ENCODE peak calls at places on chromosomes 16 and 17, in ten cellular contexts. One of them, this sample, is unnamed.

GRCh38 chr16:70577256-70577698 is 53.7 kb downstream of the SF3B3 start:
- DNase-seq in stomach: no peak
- DNase-seq in sigmoid colon: peak; percentile 65
- DNase-seq in prostate gland: no peak
- DNase-seq in A549: no peak
- DNase-seq in uterus: no peak
- DNase-seq in transverse colon: no peak
- DNase-seq in ovary: no peak
- DNase-seq in IMR-90: peak; percentile 70
- DNase-seq in thyroid gland: peak; percentile 32
- DNase-seq in this sample: no peak

GRCh38 chr16:70018254-70018653 is 67.1 kb downstream of the CLEC18A start:
- DNase-seq in stomach: no peak
- DNase-seq in sigmoid colon: no peak
- DNase-seq in prostate gland: peak; percentile 5
- DNase-seq in A549: peak; percentile 10
- DNase-seq in uterus: no peak
- DNase-seq in transverse colon: peak; percentile 23
- DNase-seq in ovary: no peak
- DNase-seq in IMR-90: peak; percentile 2
- DNase-seq in thyroid gland: no peak
- DNase-seq in this sample: no peak

GRCh38 chr17:35094902-35095301 is 24.8 kb downstream of the RAD51D start:
- DNase-seq in stomach: no peak
- DNase-seq in sigmoid colon: no peak
- DNase-seq in prostate gland: no peak
- DNase-seq in A549: no peak
- DNase-seq in uterus: no peak
- DNase-seq in transverse colon: no peak
- DNase-seq in ovary: no peak
- DNase-seq in IMR-90: peak; percentile 93
- DNase-seq in thyroid gland: no peak
- DNase-seq in this sample: no peak

GRCh38 chr17:27379863-27380533 is 76.2 kb upstream of the KSR1 start:
- DNase-seq in stomach: peak; percentile 72
- DNase-seq in sigmoid colon: peak; percentile 85
- DNase-seq in prostate gland: peak; percentile 60
- DNase-seq in A549: no peak
- DNase-seq in uterus: peak; percentile 70
- DNase-seq in transverse colon: peak; percentile 44
- DNase-seq in ovary: peak; percentile 59
- DNase-seq in IMR-90: peak; percentile 43
- DNase-seq in thyroid gland: peak; percentile 88
- DNase-seq in this sample: no peak

GRCh38 chr17:46013502-46014165 is 14.6 kb downstream of the STH start:
- DNase-seq in stomach: no peak
- DNase-seq in sigmoid colon: no peak
- DNase-seq in prostate gland: no peak
- DNase-seq in A549: no peak
- DNase-seq in uterus: no peak
- DNase-seq in transverse colon: no peak
- DNase-seq in ovary: no peak
- DNase-seq in IMR-90: peak; percentile 70
- DNase-seq in thyroid gland: no peak
- DNase-seq in this sample: no peak

GRCh38 chr17:7858487-7858832 is 657 bp downstream of the CYB5D1 start:
- DNase-seq in stomach: no peak
- DNase-seq in sigmoid colon: peak; percentile 81
- DNase-seq in prostate gland: no peak
- DNase-seq in A549: peak; percentile 69
- DNase-seq in uterus: peak; percentile 43
- DNase-seq in transverse colon: peak; percentile 53
- DNase-seq in ovary: peak; percentile 67
- DNase-seq in IMR-90: peak; percentile 44
- DNase-seq in thyroid gland: peak; percentile 55
- DNase-seq in this sample: no peak

GRCh38 chr17:68184816-68185436 is 62.9 kb upstream of the AMZ2 start:
- DNase-seq in stomach: no peak
- DNase-seq in sigmoid colon: no peak
- DNase-seq in prostate gland: no peak
- DNase-seq in A549: no peak
- DNase-seq in uterus: no peak
- DNase-seq in transverse colon: no peak
- DNase-seq in ovary: no peak
- DNase-seq in IMR-90: no peak
- DNase-seq in thyroid gland: no peak
- DNase-seq in this sample: no peak

GRCh38 chr16:49857423-49858181 is 1.7 kb upstream of the ZNF423 start:
- DNase-seq in stomach: peak; percentile 56
- DNase-seq in sigmoid colon: peak; percentile 82
- DNase-seq in prostate gland: no peak
- DNase-seq in A549: peak; percentile 87
- DNase-seq in uterus: peak; percentile 57
- DNase-seq in transverse colon: peak; percentile 76
- DNase-seq in ovary: peak; percentile 72
- DNase-seq in IMR-90: peak; percentile 11
- DNase-seq in thyroid gland: peak; percentile 40
- DNase-seq in this sample: no peak

GRCh38 chr17:66952681-66953638 is 11.5 kb upstream of the CACNG4 start:
- DNase-seq in stomach: no peak
- DNase-seq in sigmoid colon: no peak
- DNase-seq in prostate gland: no peak
- DNase-seq in A549: no peak
- DNase-seq in uterus: no peak
- DNase-seq in transverse colon: no peak
- DNase-seq in ovary: no peak
- DNase-seq in IMR-90: no peak
- DNase-seq in thyroid gland: peak; percentile 41
- DNase-seq in this sample: no peak

GRCh38 chr17:37682007-37682406 is 38.8 kb upstream of the DDX52 start:
- DNase-seq in stomach: no peak
- DNase-seq in sigmoid colon: no peak
- DNase-seq in prostate gland: no peak
- DNase-seq in A549: no peak
- DNase-seq in uterus: no peak
- DNase-seq in transverse colon: no peak
- DNase-seq in ovary: no peak
- DNase-seq in IMR-90: no peak
- DNase-seq in thyroid gland: no peak
- DNase-seq in this sample: no peak

GRCh38 chr16:27088216-27088615 is 21.5 kb downstream of the C16orf82 start:
- DNase-seq in stomach: no peak
- DNase-seq in sigmoid colon: peak; percentile 15
- DNase-seq in prostate gland: no peak
- DNase-seq in A549: no peak
- DNase-seq in uterus: no peak
- DNase-seq in transverse colon: no peak
- DNase-seq in ovary: no peak
- DNase-seq in IMR-90: no peak
- DNase-seq in thyroid gland: no peak
- DNase-seq in this sample: no peak

GRCh38 chr16:4402439-4403132 is 13.8 kb downstream of the CORO7 start:
- DNase-seq in stomach: peak; percentile 87
- DNase-seq in sigmoid colon: peak; percentile 92
- DNase-seq in prostate gland: peak; percentile 74
- DNase-seq in A549: peak; percentile 88
- DNase-seq in uterus: peak; percentile 83
- DNase-seq in transverse colon: peak; percentile 85
- DNase-seq in ovary: peak; percentile 90
- DNase-seq in IMR-90: peak; percentile 62
- DNase-seq in thyroid gland: peak; percentile 86
- DNase-seq in this sample: no peak

GRCh38 chr17:41814195-41814594 is 1.4 kb downstream of the FKBP10 start:
- DNase-seq in stomach: no peak
- DNase-seq in sigmoid colon: no peak
- DNase-seq in prostate gland: no peak
- DNase-seq in A549: no peak
- DNase-seq in uterus: no peak
- DNase-seq in transverse colon: no peak
- DNase-seq in ovary: no peak
- DNase-seq in IMR-90: peak; percentile 36
- DNase-seq in thyroid gland: peak; percentile 83
- DNase-seq in this sample: no peak

GRCh38 chr16:25257504-25257955 is at the start of gene ZKSCAN2:
- DNase-seq in stomach: peak; percentile 92
- DNase-seq in sigmoid colon: peak; percentile 95
- DNase-seq in prostate gland: peak; percentile 91
- DNase-seq in A549: peak; percentile 74
- DNase-seq in uterus: peak; percentile 83
- DNase-seq in transverse colon: peak; percentile 95
- DNase-seq in ovary: peak; percentile 90
- DNase-seq in IMR-90: peak; percentile 86
- DNase-seq in thyroid gland: peak; percentile 93
- DNase-seq in this sample: peak; percentile 54

GRCh38 chr17:2400877-2401425 is at the start of gene MNT:
- DNase-seq in stomach: peak; percentile 95
- DNase-seq in sigmoid colon: peak; percentile 98
- DNase-seq in prostate gland: peak; percentile 94
- DNase-seq in A549: peak; percentile 93
- DNase-seq in uterus: peak; percentile 94
- DNase-seq in transverse colon: peak; percentile 96
- DNase-seq in ovary: peak; percentile 95
- DNase-seq in IMR-90: peak; percentile 92
- DNase-seq in thyroid gland: peak; percentile 95
- DNase-seq in this sample: peak; percentile 86

GRCh38 chr17:20156196-20157077 is 147.3 kb downstream of the SPECC1 start:
- DNase-seq in stomach: peak; percentile 49
- DNase-seq in sigmoid colon: no peak
- DNase-seq in prostate gland: peak; percentile 40
- DNase-seq in A549: peak; percentile 62
- DNase-seq in uterus: peak; percentile 33
- DNase-seq in transverse colon: peak; percentile 61
- DNase-seq in ovary: peak; percentile 59
- DNase-seq in IMR-90: peak; percentile 25
- DNase-seq in thyroid gland: peak; percentile 50
- DNase-seq in this sample: no peak

GRCh38 chr17:20155258-20156195 is 146.4 kb downstream of the SPECC1 start:
- DNase-seq in stomach: peak; percentile 100
- DNase-seq in sigmoid colon: peak; percentile 95
- DNase-seq in prostate gland: peak; percentile 98
- DNase-seq in A549: peak; percentile 97
- DNase-seq in uterus: peak; percentile 97
- DNase-seq in transverse colon: peak; percentile 99
- DNase-seq in ovary: peak; percentile 98
- DNase-seq in IMR-90: peak; percentile 96
- DNase-seq in thyroid gland: peak; percentile 99
- DNase-seq in this sample: peak; percentile 88

GRCh38 chr17:20157078-20157360 is 147.9 kb downstream of the SPECC1 start:
- DNase-seq in stomach: peak; percentile 35
- DNase-seq in sigmoid colon: no peak
- DNase-seq in prostate gland: no peak
- DNase-seq in A549: no peak
- DNase-seq in uterus: no peak
- DNase-seq in transverse colon: peak; percentile 27
- DNase-seq in ovary: no peak
- DNase-seq in IMR-90: no peak
- DNase-seq in thyroid gland: no peak
- DNase-seq in this sample: no peak

GRCh38 chr17:20159406-20160075 is 150.4 kb downstream of the SPECC1 start:
- DNase-seq in stomach: no peak
- DNase-seq in sigmoid colon: no peak
- DNase-seq in prostate gland: no peak
- DNase-seq in A549: no peak
- DNase-seq in uterus: no peak
- DNase-seq in transverse colon: no peak
- DNase-seq in ovary: no peak
- DNase-seq in IMR-90: peak; percentile 27
- DNase-seq in thyroid gland: no peak
- DNase-seq in this sample: no peak

DNA sequence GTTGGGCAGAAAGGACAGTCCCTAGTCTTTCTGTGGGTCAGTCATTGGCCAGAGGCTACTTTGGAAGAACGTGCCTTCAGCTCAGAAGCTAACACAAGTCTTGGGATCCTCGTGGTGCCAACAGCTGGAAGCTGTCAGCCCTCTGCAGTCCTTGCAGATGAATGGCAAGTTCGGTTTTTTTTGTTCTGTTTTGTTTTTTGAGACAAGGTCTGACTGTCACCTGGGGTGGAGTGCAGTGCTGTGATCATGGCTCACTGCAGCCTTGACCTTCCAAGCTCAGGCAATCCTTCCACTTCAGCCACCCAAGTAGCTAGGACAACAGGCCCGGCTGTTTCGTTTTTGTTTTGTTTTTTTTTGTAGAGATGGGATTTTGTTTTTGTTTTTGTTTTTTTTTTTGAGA is 149.4 kb downstream of the SPECC1 start:
- DNase-seq in stomach: no peak
- DNase-seq in sigmoid colon: no peak
- DNase-seq in prostate gland: no peak
- DNase-seq in A549: no peak
- DNase-seq in uterus: no peak
- DNase-seq in transverse colon: no peak
- DNase-seq in ovary: no peak
- DNase-seq in IMR-90: no peak
- DNase-seq in thyroid gland: no peak
- DNase-seq in this sample: no peak
- TF ChIP-seq POLR2A in stomach: no peak
- TF ChIP-seq POLR2A in sigmoid colon: no peak
- TF ChIP-seq POLR2A in prostate gland: no peak
- TF ChIP-seq POLR2A in A549: no peak
- TF ChIP-seq POLR2A in uterus: no peak
- TF ChIP-seq POLR2A in transverse colon: no peak
- TF ChIP-seq POLR2A in ovary: no peak
- TF ChIP-seq POLR2A in IMR-90: no peak
- TF ChIP-seq POLR2A in thyroid gland: no peak
- TF ChIP-seq POLR2A in this sample: no peak

GRCh38 chr16:10045947-10046346 is 136.3 kb downstream of the GRIN2A start:
- DNase-seq in stomach: no peak
- DNase-seq in sigmoid colon: no peak
- DNase-seq in prostate gland: no peak
- DNase-seq in A549: no peak
- DNase-seq in uterus: no peak
- DNase-seq in transverse colon: no peak
- DNase-seq in ovary: no peak
- DNase-seq in IMR-90: no peak
- DNase-seq in thyroid gland: no peak
- DNase-seq in this sample: no peak
- H3K27ac ChIP-seq in stomach: no peak overlapping the region
- H3K27ac ChIP-seq in sigmoid colon: no peak overlapping the region
- H3K27ac ChIP-seq in prostate gland: no peak overlapping the region
- H3K27ac ChIP-seq in A549: no peak overlapping the region
- H3K27ac ChIP-seq in uterus: no peak overlapping the region
- H3K27ac ChIP-seq in transverse colon: no peak overlapping the region
- H3K27ac ChIP-seq in ovary: no peak overlapping the region
- H3K27ac ChIP-seq in IMR-90: no peak overlapping the region
- H3K27ac ChIP-seq in thyroid gland: no peak overlapping the region
- H3K27ac ChIP-seq in this sample: no peak overlapping the region

GRCh38 chr17:31476525-31477416 is 85.3 kb downstream of the RAB11FIP4 start:
- DNase-seq in stomach: peak; percentile 47
- DNase-seq in sigmoid colon: no peak
- DNase-seq in prostate gland: no peak
- DNase-seq in A549: no peak
- DNase-seq in uterus: no peak
- DNase-seq in transverse colon: no peak
- DNase-seq in ovary: no peak
- DNase-seq in IMR-90: no peak
- DNase-seq in thyroid gland: no peak
- DNase-seq in this sample: no peak
- TF ChIP-seq POLR2A in stomach: no peak
- TF ChIP-seq POLR2A in sigmoid colon: no peak
- TF ChIP-seq POLR2A in prostate gland: no peak
- TF ChIP-seq POLR2A in A549: no peak
- TF ChIP-seq POLR2A in uterus: no peak
- TF ChIP-seq POLR2A in transverse colon: no peak
- TF ChIP-seq POLR2A in ovary: no peak
- TF ChIP-seq POLR2A in IMR-90: no peak
- TF ChIP-seq POLR2A in thyroid gland: no peak
- TF ChIP-seq POLR2A in this sample: no peak

GRCh38 chr16:68433316-68433715 is 15.0 kb downstream of the SMPD3 start:
- DNase-seq in stomach: no peak
- DNase-seq in sigmoid colon: no peak
- DNase-seq in prostate gland: no peak
- DNase-seq in A549: no peak
- DNase-seq in uterus: no peak
- DNase-seq in transverse colon: no peak
- DNase-seq in ovary: no peak
- DNase-seq in IMR-90: no peak
- DNase-seq in thyroid gland: no peak
- DNase-seq in this sample: no peak
- H3K27ac ChIP-seq in stomach: no peak overlapping the region
- H3K27ac ChIP-seq in sigmoid colon: no peak overlapping the region
- H3K27ac ChIP-seq in prostate gland: no peak overlapping the region
- H3K27ac ChIP-seq in A549: no peak overlapping the region
- H3K27ac ChIP-seq in uterus: no peak overlapping the region
- H3K27ac ChIP-seq in transverse colon: no peak overlapping the region
- H3K27ac ChIP-seq in ovary: no peak overlapping the region
- H3K27ac ChIP-seq in IMR-90: no peak overlapping the region
- H3K27ac ChIP-seq in thyroid gland: no peak overlapping the region
- H3K27ac ChIP-seq in this sample: no peak overlapping the region